ENCODE peak calls at places on chromosomes 5 and 9, in five cellular contexts. V, E, L, X and G are unnamed samples.

GRCh38 chr5:154937186-154937717 is 759 bp downstream of the GEMIN5 start:
- DNase-seq in V (peak), E (no peak), L (no peak), X (no peak), G (no peak)

GRCh38 chr5:109743770-109744212 is 54.1 kb downstream of the MAN2A1 start:
- DNase-seq in V (peak), E (no peak), L (no peak), X (peak), G (no peak)

GRCh38 chr9:121725008-121725795 is 73.8 kb downstream of the DAB2IP start:
- DNase-seq in V (peak), E (peak), L (peak), X (no peak), G (no peak)

GRCh38 chr5:59358497-59358896 is 535.0 kb downstream of the PDE4D start:
- DNase-seq in V (peak), E (no peak), L (no peak), X (no peak), G (no peak)

GRCh38 chr5:16616536-16617271 is at the start of gene RETREG1:
- DNase-seq in V (peak), E (peak), L (peak), X (peak), G (peak)

GRCh38 chr9:131642496-131643083 is 97.3 kb downstream of the PRRT1B start:
- DNase-seq in V (no peak), E (no peak), L (no peak), X (no peak), G (no peak)

GRCh38 chr5:56456002-56456401 is 222.9 kb upstream of the ANKRD55 start:
- DNase-seq in V (peak), E (no peak), L (no peak), X (no peak), G (no peak)

GRCh38 chr9:37364751-37365360 is 57.6 kb upstream of the GRHPR start:
- DNase-seq in V (no peak), E (peak), L (no peak), X (no peak), G (peak)

GRCh38 chr5:19047277-19047676 is 940.7 kb downstream of the CDH18 start:
- DNase-seq in V (no peak), E (no peak), L (no peak), X (no peak), G (no peak)

GRCh38 chr9:126956929-126957686 is 42.5 kb downstream of the RALGPS1 start:
- DNase-seq in V (peak), E (no peak), L (no peak), X (peak), G (no peak)

GRCh38 chr9:123725389-123725788 is 204.5 kb downstream of the DENND1A start:
- DNase-seq in V (peak), E (no peak), L (no peak), X (no peak), G (no peak)

GRCh38 chr5:149727336-149728035 is 2.6 kb upstream of the PPARGC1B start:
- DNase-seq in V (no peak), E (no peak), L (no peak), X (no peak), G (no peak)

GRCh38 chr5:8458038-8458383 is 589.1 kb downstream of the MTRR start:
- DNase-seq in V (peak), E (peak), L (no peak), X (no peak), G (no peak)

GRCh38 chr5:78568212-78568611 is 80.4 kb downstream of the LHFPL2 start:
- DNase-seq in V (no peak), E (no peak), L (no peak), X (no peak), G (no peak)

GRCh38 chr5:1444361-1445189 is 665 bp downstream of the SLC6A3 start:
- DNase-seq in V (no peak), E (no peak), L (no peak), X (no peak), G (no peak)

GRCh38 chr5:125481506-125482455 is 735.3 kb upstream of the ZNF608 start:
- DNase-seq in V (no peak), E (no peak), L (no peak), X (no peak), G (no peak)

GRCh38 chr9:95139121-95139520 is 178.4 kb downstream of the FANCC start:
- DNase-seq in V (no peak), E (no peak), L (no peak), X (no peak), G (no peak)

GRCh38 chr5:153565822-153566221 is 75.4 kb downstream of the GRIA1 start:
- DNase-seq in V (peak), E (no peak), L (no peak), X (no peak), G (no peak)

GRCh38 chr5:143208781-143209510 is 194.5 kb downstream of the NR3C1 start:
- DNase-seq in V (peak), E (no peak), L (no peak), X (no peak), G (no peak)

DNA sequence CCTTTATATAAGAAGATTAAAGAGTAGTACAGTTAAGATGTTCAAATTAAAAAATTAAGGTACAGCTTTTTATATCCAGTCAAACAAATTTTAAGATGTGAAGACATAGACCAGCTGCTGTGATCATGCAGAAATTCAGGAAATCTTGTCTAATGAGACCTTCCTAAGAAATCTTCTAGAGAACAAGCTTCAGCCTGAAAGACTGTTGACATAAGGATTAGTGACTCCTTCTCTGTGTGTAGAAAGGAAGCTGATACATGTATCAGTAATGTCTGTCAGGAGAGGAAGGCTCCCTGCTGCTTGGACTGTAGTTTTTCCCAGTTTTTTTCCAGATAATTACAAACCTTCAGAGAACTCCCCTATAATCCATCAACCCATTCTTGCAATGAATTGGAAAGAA is 75.8 kb upstream of the PCSK5 start:
- DNase-seq in V (no peak), E (no peak), L (no peak), X (no peak), G (no peak)
- H3K27ac ChIP-seq in V (no peak), E (no peak), L (no peak), X (no peak), G (no peak)

GRCh38 chr5:68285857-68286611 is 70.5 kb downstream of the PIK3R1 start:
- DNase-seq in V (peak), E (no peak), L (no peak), X (no peak), G (peak)
- H3K27ac ChIP-seq in V (no peak), E (peak), L (peak), X (no peak), G (peak)

GRCh38 chr5:65835191-65835590 is 91.2 kb upstream of the ERBIN start:
- DNase-seq in V (peak), E (no peak), L (no peak), X (no peak), G (no peak)
- H3K27ac ChIP-seq in V (no peak), E (no peak), L (no peak), X (no peak), G (no peak)

GRCh38 chr9:14907360-14907685 is 2.9 kb downstream of the FREM1 start:
- DNase-seq in V (no peak), E (no peak), L (no peak), X (no peak), G (no peak)

GRCh38 chr9:14908221-14909206 is 1.7 kb downstream of the FREM1 start:
- DNase-seq in V (no peak), E (peak), L (no peak), X (no peak), G (no peak)

GRCh38 chr9:14911046-14911445 is 818 bp upstream of the FREM1 start:
- DNase-seq in V (no peak), E (no peak), L (no peak), X (no peak), G (no peak)

GRCh38 chr9:14910178-14910805 is at the start of gene FREM1:
- DNase-seq in V (peak), E (peak), L (peak), X (no peak), G (no peak)

DNA sequence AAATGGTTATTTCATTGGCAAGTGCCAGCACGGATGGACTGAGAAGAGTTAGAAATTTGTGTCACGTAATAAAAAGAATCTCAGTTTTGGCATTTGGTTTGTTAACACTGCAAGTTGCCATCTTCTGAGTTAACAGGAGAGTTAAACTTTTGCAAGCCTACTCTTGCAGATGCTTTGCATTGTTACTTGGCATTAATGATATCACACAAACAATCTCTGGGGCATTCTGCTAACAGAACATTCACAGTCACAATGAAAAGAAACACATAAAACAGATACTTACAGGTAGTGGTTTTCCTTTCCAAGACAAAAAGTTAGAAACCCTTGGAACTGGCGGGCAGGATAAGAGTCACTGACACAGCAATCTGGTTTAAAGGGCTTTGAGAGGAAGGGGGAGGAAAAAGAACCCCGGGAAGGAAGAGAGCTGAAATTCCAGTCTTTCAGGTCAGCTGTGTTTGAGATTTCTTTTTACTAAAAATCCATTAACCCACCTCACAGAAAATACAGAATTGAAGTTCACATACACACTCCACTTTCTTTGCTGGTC is 524 bp downstream of the FREM1 start:
- DNase-seq in V (no peak), E (no peak), L (no peak), X (no peak), G (no peak)
- H3K27ac ChIP-seq in V (no peak), E (peak), L (peak), X (no peak), G (no peak)

GRCh38 chr9:18825775-18826174 is 207.2 kb downstream of the SAXO1 start:
- DNase-seq in V (no peak), E (no peak), L (no peak), X (no peak), G (peak)
- H3K27ac ChIP-seq in V (no peak), E (no peak), L (no peak), X (no peak), G (no peak)